ENCODE peak calls at places on chromosomes 2 and 18, in five cellular contexts. J is HT-29; D is gastrocnemius medialis; V is fibroblast of the aortic adventitia; K is stimulated activated naive CD8-positive, alpha-beta T cell treated with anti-CD3 and anti-CD28 coated beads, Interleukin-15, Interleukin-2, amounts not matched to agents 100 U/mL and 50 U/mL, for 24 hours. H is an unnamed sample.

GRCh38 chr2:29113891-29114321 is 1.3 kb upstream of the CLIP4 start:
- DNase-seq in J (peak), D (peak), V (peak), K (no peak), H (peak)

GRCh38 chr2:36516136-36516870 is 81.7 kb downstream of the FEZ2 start:
- DNase-seq in J (no peak), D (no peak), V (peak), K (no peak), H (no peak)

GRCh38 chr18:80200932-80201672 is 46.2 kb downstream of the PARD6G start:
- DNase-seq in J (no peak), D (no peak), V (no peak), K (no peak), H (no peak)

GRCh38 chr2:234451852-234452625 is 44.8 kb downstream of the ARL4C start:
- DNase-seq in J (peak), D (no peak), V (peak), K (no peak), H (peak)

GRCh38 chr2:140586379-140586778 is 1544.4 kb downstream of the LRP1B start:
- DNase-seq in J (peak), D (no peak), V (peak), K (no peak), H (no peak)

GRCh38 chr2:210842896-210843295 is 286.5 kb downstream of the CPS1 start:
- DNase-seq in J (no peak), D (no peak), V (no peak), K (no peak), H (no peak)

GRCh38 chr2:212939777-212940531 is 211.5 kb downstream of the IKZF2 start:
- DNase-seq in J (peak), D (no peak), V (no peak), K (no peak), H (no peak)

GRCh38 chr2:118847447-118848172 is at the start of gene EN1:
- DNase-seq in J (no peak), D (peak), V (peak), K (no peak), H (peak)

GRCh38 chr18:45249306-45249705 is 366.0 kb upstream of the SLC14A2 start:
- DNase-seq in J (no peak), D (no peak), V (peak), K (no peak), H (no peak)

GRCh38 chr2:231181848-231182247 is 16.6 kb upstream of the ARMC9 start:
- DNase-seq in J (no peak), D (peak), V (peak), K (no peak), H (no peak)

GRCh38 chr2:109129921-109130725 is 1.1 kb downstream of the SH3RF3 start:
- DNase-seq in J (no peak), D (no peak), V (peak), K (peak), H (no peak)

GRCh38 chr2:7887441-7887840 is 794.4 kb upstream of the ID2 start:
- DNase-seq in J (no peak), D (no peak), V (no peak), K (no peak), H (peak)

GRCh38 chr2:70685771-70686171 is 82.2 kb downstream of the ADD2 start:
- DNase-seq in J (no peak), D (no peak), V (no peak), K (no peak), H (no peak)

GRCh38 chr18:54444309-54444914 is 86.7 kb downstream of the C18orf54 start:
- DNase-seq in J (peak), D (no peak), V (peak), K (peak), H (peak)

GRCh38 chr2:104853926-104854506 is at the start of gene POU3F3:
- DNase-seq in J (no peak), D (peak), V (no peak), K (peak), H (peak)

GRCh38 chr18:58049000-58049688 is 5.1 kb downstream of the NEDD4L start:
- DNase-seq in J (no peak), D (no peak), V (no peak), K (no peak), H (no peak)

GRCh38 chr2:19786408-19787058 is 115.2 kb downstream of the TTC32 start:
- DNase-seq in J (no peak), D (no peak), V (peak), K (no peak), H (peak)

GRCh38 chr2:224023188-224023587 is 15.9 kb downstream of the SERPINE2 start:
- DNase-seq in J (peak), D (no peak), V (no peak), K (no peak), H (peak)

GRCh38 chr2:186748354-186748753 is 54.5 kb downstream of the FAM171B start:
- DNase-seq in J (no peak), D (no peak), V (no peak), K (no peak), H (no peak)

GRCh38 chr18:69874058-69874457 is 73.6 kb downstream of the CD226 start:
- DNase-seq in J (no peak), D (no peak), V (peak), K (no peak), H (no peak)

GRCh38 chr2:137947714-137948336 is 16.4 kb upstream of the HNMT start:
- DNase-seq in J (peak), D (peak), V (peak), K (peak), H (peak)

GRCh38 chr18:45361148-45361851 is 254.0 kb upstream of the SLC14A2 start:
- DNase-seq in J (no peak), D (no peak), V (peak), K (no peak), H (peak)

GRCh38 chr2:142980246-142981068 is 103.0 kb downstream of the KYNU start:
- DNase-seq in J (peak), D (no peak), V (peak), K (no peak), H (peak)

GRCh38 chr2:56191617-56192016 is 7.8 kb downstream of the CCDC85A start:
- DNase-seq in J (peak), D (no peak), V (peak), K (no peak), H (no peak)

GRCh38 chr2:100799701-100800100 is 20.2 kb upstream of the NPAS2 start:
- DNase-seq in J (no peak), D (no peak), V (no peak), K (no peak), H (no peak)

GRCh38 chr2:68420254-68420910 is 46.7 kb downstream of the FBXO48 start:
- DNase-seq in J (no peak), D (no peak), V (peak), K (no peak), H (no peak)

GRCh38 chr2:168691221-168691620 is 111.2 kb upstream of the NOSTRIN start:
- DNase-seq in J (no peak), D (no peak), V (no peak), K (no peak), H (no peak)

GRCh38 chr2:181203412-181203811 is 223.0 kb downstream of the UBE2E3 start:
- DNase-seq in J (peak), D (no peak), V (peak), K (no peak), H (peak)

GRCh38 chr2:37795938-37796337 is 124.5 kb upstream of the CDC42EP3 start:
- DNase-seq in J (peak), D (no peak), V (peak), K (no peak), H (peak)

GRCh38 chr18:25998461-25998860 is 92.0 kb downstream of the SS18 start:
- DNase-seq in J (no peak), D (no peak), V (no peak), K (no peak), H (no peak)

GRCh38 chr18:35513181-35513932 is 15.6 kb upstream of the INO80C start:
- DNase-seq in J (peak), D (peak), V (peak), K (no peak), H (no peak)

GRCh38 chr2:660477-661214 is 16.6 kb downstream of the TMEM18 start:
- DNase-seq in J (no peak), D (no peak), V (no peak), K (no peak), H (no peak)

GRCh38 chr2:207734636-207735512 is 23.4 kb downstream of the CCNYL1 start:
- DNase-seq in J (no peak), D (no peak), V (no peak), K (no peak), H (no peak)

GRCh38 chr2:240643093-240643810 is 18.0 kb downstream of the GPR35 start:
- DNase-seq in J (no peak), D (no peak), V (no peak), K (no peak), H (no peak)

GRCh38 chr18:79399275-79400081 is 3.7 kb downstream of the NFATC1 start:
- DNase-seq in J (no peak), D (no peak), V (no peak), K (peak), H (no peak)

GRCh38 chr2:46549159-46549902 is 70.0 kb downstream of the TMEM247 start:
- DNase-seq in J (no peak), D (peak), V (no peak), K (no peak), H (no peak)

GRCh38 chr2:213766062-213766461 is 481.8 kb downstream of the SPAG16 start:
- DNase-seq in J (no peak), D (no peak), V (no peak), K (no peak), H (no peak)

GRCh38 chr2:191064590-191064989 is 50.6 kb upstream of the STAT1 start:
- DNase-seq in J (no peak), D (no peak), V (no peak), K (peak), H (no peak)

GRCh38 chr2:235194836-235195235 is 243.0 kb downstream of the SH3BP4 start:
- DNase-seq in J (no peak), D (no peak), V (no peak), K (no peak), H (no peak)

GRCh38 chr2:199485732-199486335 is 28.1 kb upstream of the SATB2 start:
- DNase-seq in J (peak), D (no peak), V (peak), K (peak), H (peak)